ENCODE peak calls at places on chromosomes 11 and 22, in four cellular contexts. One of them, this sample, is unnamed.

GRCh38 chr11:131638889-131639288 is 268.5 kb downstream of the NTM start:
- DNase-seq in GM12878: no peak
- DNase-seq in K562: no peak
- DNase-seq in H1: no peak
- DNase-seq in this sample: no peak

GRCh38 chr11:68402355-68403031 is 58.1 kb upstream of the PPP6R3 start:
- DNase-seq in GM12878: no peak
- DNase-seq in K562: no peak
- DNase-seq in H1: peak
- DNase-seq in this sample: no peak

GRCh38 chr11:64015935-64016468 is 19.7 kb upstream of the FLRT1 start:
- DNase-seq in GM12878: no peak
- DNase-seq in K562: no peak
- DNase-seq in H1: no peak
- DNase-seq in this sample: no peak

GRCh38 chr22:20952544-20953341 is 14.3 kb upstream of the AIFM3 start:
- DNase-seq in K562: no peak
- DNase-seq in GM12878: no peak
- DNase-seq in H1: no peak
- DNase-seq in this sample: no peak

GRCh38 chr11:73795925-73796632 is 8.4 kb downstream of the MRPL48 start:
- DNase-seq in GM12878: no peak
- DNase-seq in H1: peak
- DNase-seq in K562: no peak
- DNase-seq in this sample: no peak

GRCh38 chr11:102229510-102230119 is 87.7 kb upstream of the BIRC3 start:
- DNase-seq in K562: no peak
- DNase-seq in H1: no peak
- DNase-seq in GM12878: no peak
- DNase-seq in this sample: no peak

GRCh38 chr11:112285918-112286317 is 25.3 kb upstream of the PLET1 start:
- DNase-seq in H1: no peak
- DNase-seq in GM12878: no peak
- DNase-seq in K562: peak
- DNase-seq in this sample: peak

GRCh38 chr22:29700949-29701927 is 18.6 kb upstream of the CABP7 start:
- DNase-seq in K562: peak
- DNase-seq in H1: no peak
- DNase-seq in GM12878: no peak
- DNase-seq in this sample: peak

GRCh38 chr11:133821776-133822175 is 23.5 kb downstream of the SPATA19 start:
- DNase-seq in H1: peak
- DNase-seq in GM12878: no peak
- DNase-seq in K562: peak
- DNase-seq in this sample: no peak
- TF ChIP-seq CHD1 in H1: no peak
- TF ChIP-seq CHD1 in GM12878: no peak
- TF ChIP-seq CHD1 in K562: no peak
- TF ChIP-seq CHD1 in this sample: no peak

GRCh38 chr22:35323305-35323704 is 23.6 kb downstream of the TOM1 start:
- DNase-seq in GM12878: no peak
- DNase-seq in H1: no peak
- DNase-seq in K562: no peak
- DNase-seq in this sample: no peak

GRCh38 chr22:35324762-35325161 is 25.1 kb downstream of the TOM1 start:
- DNase-seq in H1: no peak
- DNase-seq in K562: no peak
- DNase-seq in GM12878: no peak
- DNase-seq in this sample: no peak

GRCh38 chr22:35322126-35322525 is 22.4 kb downstream of the TOM1 start:
- DNase-seq in K562: no peak
- DNase-seq in H1: no peak
- DNase-seq in GM12878: no peak
- DNase-seq in this sample: no peak

GRCh38 chr22:35324067-35324466 is 24.4 kb downstream of the TOM1 start:
- DNase-seq in GM12878: no peak
- DNase-seq in H1: no peak
- DNase-seq in K562: no peak
- DNase-seq in this sample: no peak

GRCh38 chr22:35322893-35323292 is 23.2 kb downstream of the TOM1 start:
- DNase-seq in K562: no peak
- DNase-seq in H1: no peak
- DNase-seq in GM12878: no peak
- DNase-seq in this sample: no peak
- TF ChIP-seq CHD1 in K562: no peak
- TF ChIP-seq CHD1 in H1: no peak
- TF ChIP-seq CHD1 in GM12878: no peak
- TF ChIP-seq CHD1 in this sample: no peak

GRCh38 chr11:81007046-81007445 is 1566.2 kb upstream of the TENM4 start:
- DNase-seq in K562: no peak
- DNase-seq in H1: no peak
- DNase-seq in GM12878: no peak
- DNase-seq in this sample: peak
- TF ChIP-seq CHD1 in K562: no peak
- TF ChIP-seq CHD1 in H1: no peak
- TF ChIP-seq CHD1 in GM12878: no peak
- TF ChIP-seq CHD1 in this sample: no peak

GRCh38 chr22:23248583-23248982 is 68.3 kb downstream of the BCR start:
- DNase-seq in K562: peak
- DNase-seq in GM12878: no peak
- DNase-seq in H1: no peak
- DNase-seq in this sample: peak
- TF ChIP-seq CHD1 in K562: no peak
- TF ChIP-seq CHD1 in GM12878: no peak
- TF ChIP-seq CHD1 in H1: no peak
- TF ChIP-seq CHD1 in this sample: no peak